ENCODE peak calls at places on chromosomes 12 and 14, in six cellular contexts. One of them, this sample, is unnamed.

GRCh38 chr12:55728185-55728931 is 451 bp downstream of the CD63 start:
- DNase-seq in ovary: peak
- DNase-seq in esophagus squamous epithelium: no peak
- DNase-seq in upper lobe of left lung: peak
- DNase-seq in NB4: peak
- DNase-seq in IMR-90: peak
- DNase-seq in this sample: peak

GRCh38 chr12:120223458-120224303 is 22.8 kb upstream of the RPLP0 start:
- DNase-seq in ovary: no peak
- DNase-seq in esophagus squamous epithelium: no peak
- DNase-seq in upper lobe of left lung: peak
- DNase-seq in NB4: no peak
- DNase-seq in IMR-90: peak
- DNase-seq in this sample: no peak

GRCh38 chr14:101365329-101366158 is 195.8 kb upstream of the DIO3 start:
- DNase-seq in ovary: peak
- DNase-seq in esophagus squamous epithelium: no peak
- DNase-seq in upper lobe of left lung: peak
- DNase-seq in NB4: no peak
- DNase-seq in IMR-90: no peak
- DNase-seq in this sample: no peak

GRCh38 chr14:57519051-57519450 is 25.4 kb upstream of the CCDC198 start:
- DNase-seq in ovary: no peak
- DNase-seq in esophagus squamous epithelium: no peak
- DNase-seq in upper lobe of left lung: no peak
- DNase-seq in NB4: no peak
- DNase-seq in IMR-90: no peak
- DNase-seq in this sample: no peak

GRCh38 chr12:42474391-42474790 is 115.2 kb downstream of the PRICKLE1 start:
- DNase-seq in ovary: no peak
- DNase-seq in esophagus squamous epithelium: no peak
- DNase-seq in upper lobe of left lung: no peak
- DNase-seq in NB4: no peak
- DNase-seq in IMR-90: peak
- DNase-seq in this sample: no peak

GRCh38 chr12:82279597-82279996 is 78.6 kb downstream of the CCDC59 start:
- DNase-seq in ovary: no peak
- DNase-seq in esophagus squamous epithelium: no peak
- DNase-seq in upper lobe of left lung: no peak
- DNase-seq in NB4: no peak
- DNase-seq in IMR-90: no peak
- DNase-seq in this sample: no peak

GRCh38 chr12:132295101-132295526 is 34.3 kb downstream of the GALNT9 start:
- DNase-seq in ovary: no peak
- DNase-seq in esophagus squamous epithelium: no peak
- DNase-seq in upper lobe of left lung: peak
- DNase-seq in NB4: no peak
- DNase-seq in IMR-90: no peak
- DNase-seq in this sample: no peak

GRCh38 chr12:57173089-57173488 is 25.7 kb upstream of the LRP1-AS start:
- DNase-seq in ovary: peak
- DNase-seq in esophagus squamous epithelium: no peak
- DNase-seq in upper lobe of left lung: no peak
- DNase-seq in NB4: peak
- DNase-seq in IMR-90: no peak
- DNase-seq in this sample: no peak

GRCh38 chr14:77856930-77857329 is 57.0 kb downstream of the ADCK1 start:
- DNase-seq in ovary: no peak
- DNase-seq in esophagus squamous epithelium: no peak
- DNase-seq in upper lobe of left lung: peak
- DNase-seq in NB4: no peak
- DNase-seq in IMR-90: no peak
- DNase-seq in this sample: no peak

GRCh38 chr12:4743046-4743445 is 22.8 kb downstream of the GALNT8 start:
- DNase-seq in ovary: no peak
- DNase-seq in esophagus squamous epithelium: no peak
- DNase-seq in upper lobe of left lung: no peak
- DNase-seq in NB4: peak
- DNase-seq in IMR-90: no peak
- DNase-seq in this sample: no peak

GRCh38 chr12:121806556-121807308 is 2.9 kb downstream of the SETD1B start:
- DNase-seq in ovary: no peak
- DNase-seq in esophagus squamous epithelium: no peak
- DNase-seq in upper lobe of left lung: no peak
- DNase-seq in NB4: no peak
- DNase-seq in IMR-90: no peak
- DNase-seq in this sample: no peak

GRCh38 chr12:52020539-52021336 is 14.0 kb downstream of the TAMALIN start:
- DNase-seq in ovary: peak
- DNase-seq in esophagus squamous epithelium: no peak
- DNase-seq in upper lobe of left lung: no peak
- DNase-seq in NB4: peak
- DNase-seq in IMR-90: peak
- DNase-seq in this sample: no peak

GRCh38 chr12:56635539-56636117 is 5.5 kb upstream of the BAZ2A start:
- DNase-seq in ovary: no peak
- DNase-seq in esophagus squamous epithelium: no peak
- DNase-seq in upper lobe of left lung: peak
- DNase-seq in NB4: peak
- DNase-seq in IMR-90: no peak
- DNase-seq in this sample: no peak

GRCh38 chr12:604956-605355 is 58.3 kb downstream of the NINJ2 start:
- DNase-seq in ovary: no peak
- DNase-seq in esophagus squamous epithelium: no peak
- DNase-seq in upper lobe of left lung: no peak
- DNase-seq in NB4: no peak
- DNase-seq in IMR-90: no peak
- DNase-seq in this sample: no peak

GRCh38 chr14:91317381-91318313 is 73.1 kb upstream of the GPR68 start:
- DNase-seq in ovary: peak
- DNase-seq in esophagus squamous epithelium: peak
- DNase-seq in upper lobe of left lung: peak
- DNase-seq in NB4: peak
- DNase-seq in IMR-90: no peak
- DNase-seq in this sample: peak

GRCh38 chr12:112393328-112393727 is 11.1 kb upstream of the HECTD4 start:
- DNase-seq in ovary: no peak
- DNase-seq in esophagus squamous epithelium: no peak
- DNase-seq in upper lobe of left lung: no peak
- DNase-seq in NB4: no peak
- DNase-seq in IMR-90: no peak
- DNase-seq in this sample: no peak

GRCh38 chr14:93184391-93185332 is at the start of the genes LYSET and MOAP1:
- DNase-seq in ovary: peak
- DNase-seq in esophagus squamous epithelium: peak
- DNase-seq in upper lobe of left lung: peak
- DNase-seq in NB4: peak
- DNase-seq in IMR-90: peak
- DNase-seq in this sample: peak

GRCh38 chr12:28033538-28033915 is 61.0 kb upstream of the PTHLH start:
- DNase-seq in ovary: no peak
- DNase-seq in esophagus squamous epithelium: no peak
- DNase-seq in upper lobe of left lung: no peak
- DNase-seq in NB4: no peak
- DNase-seq in IMR-90: peak
- DNase-seq in this sample: no peak

GRCh38 chr12:82413994-82414393 is 55.7 kb downstream of the METTL25 start:
- DNase-seq in ovary: no peak
- DNase-seq in esophagus squamous epithelium: no peak
- DNase-seq in upper lobe of left lung: no peak
- DNase-seq in NB4: no peak
- DNase-seq in IMR-90: peak
- DNase-seq in this sample: no peak

GRCh38 chr12:94813314-94813713 is 163.0 kb upstream of the TMCC3 start:
- DNase-seq in ovary: no peak
- DNase-seq in esophagus squamous epithelium: no peak
- DNase-seq in upper lobe of left lung: no peak
- DNase-seq in NB4: no peak
- DNase-seq in IMR-90: no peak
- DNase-seq in this sample: no peak

GRCh38 chr14:26125039-26125438 is 472.8 kb downstream of the NOVA1 start:
- DNase-seq in ovary: no peak
- DNase-seq in esophagus squamous epithelium: no peak
- DNase-seq in upper lobe of left lung: no peak
- DNase-seq in NB4: no peak
- DNase-seq in IMR-90: no peak
- DNase-seq in this sample: no peak

GRCh38 chr12:110253176-110253575 is 27.9 kb upstream of the ATP2A2 start:
- DNase-seq in ovary: peak
- DNase-seq in esophagus squamous epithelium: no peak
- DNase-seq in upper lobe of left lung: no peak
- DNase-seq in NB4: peak
- DNase-seq in IMR-90: peak
- DNase-seq in this sample: no peak

GRCh38 chr12:53972152-53972702 is 699 bp upstream of the HOXC11 start:
- DNase-seq in ovary: no peak
- DNase-seq in esophagus squamous epithelium: no peak
- DNase-seq in upper lobe of left lung: no peak
- DNase-seq in NB4: no peak
- DNase-seq in IMR-90: no peak
- DNase-seq in this sample: peak

GRCh38 chr14:88824314-88825077 is at the start of gene TTC8:
- DNase-seq in ovary: peak
- DNase-seq in esophagus squamous epithelium: peak
- DNase-seq in upper lobe of left lung: peak
- DNase-seq in NB4: peak
- DNase-seq in IMR-90: peak
- DNase-seq in this sample: peak

GRCh38 chr12:11651377-11651776 is 1.9 kb downstream of the ETV6 start:
- DNase-seq in ovary: no peak
- DNase-seq in esophagus squamous epithelium: no peak
- DNase-seq in upper lobe of left lung: no peak
- DNase-seq in NB4: peak
- DNase-seq in IMR-90: no peak
- DNase-seq in this sample: no peak

GRCh38 chr14:58788655-58789054 is 150.9 kb downstream of the DACT1 start:
- DNase-seq in ovary: no peak
- DNase-seq in esophagus squamous epithelium: no peak
- DNase-seq in upper lobe of left lung: no peak
- DNase-seq in NB4: no peak
- DNase-seq in IMR-90: no peak
- DNase-seq in this sample: no peak

GRCh38 chr14:21933681-21934080 is 260.1 kb upstream of the OR4E1 start:
- DNase-seq in ovary: no peak
- DNase-seq in esophagus squamous epithelium: no peak
- DNase-seq in upper lobe of left lung: no peak
- DNase-seq in NB4: no peak
- DNase-seq in IMR-90: no peak
- DNase-seq in this sample: no peak
- TF ChIP-seq CTCF in ovary: no peak
- TF ChIP-seq CTCF in esophagus squamous epithelium: peak
- TF ChIP-seq CTCF in upper lobe of left lung: peak
- TF ChIP-seq CTCF in NB4: no peak
- TF ChIP-seq CTCF in IMR-90: no peak
- TF ChIP-seq CTCF in this sample: no peak

DNA sequence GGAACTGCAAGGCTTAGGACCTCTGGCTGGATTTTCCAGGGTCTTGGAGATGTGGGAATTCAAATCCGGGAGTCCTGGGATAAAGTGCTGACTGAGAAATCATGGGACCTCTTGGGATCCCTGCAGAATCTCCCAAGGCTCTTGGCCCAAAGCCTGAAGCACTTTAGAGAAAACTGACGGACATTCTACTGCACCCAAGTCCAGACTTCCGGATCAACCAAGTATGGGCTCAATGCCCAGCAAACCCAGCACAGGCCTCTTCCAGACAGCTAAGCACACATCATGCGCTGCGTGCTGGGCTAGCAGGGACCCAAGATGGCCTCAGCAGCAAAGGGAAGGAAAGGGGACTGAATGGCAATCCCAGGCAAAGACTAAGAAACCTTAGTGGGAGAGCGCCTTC is 85.0 kb downstream of the ACTN1 start:
- DNase-seq in ovary: no peak
- DNase-seq in esophagus squamous epithelium: no peak
- DNase-seq in upper lobe of left lung: no peak
- DNase-seq in NB4: no peak
- DNase-seq in IMR-90: peak
- DNase-seq in this sample: no peak
- TF ChIP-seq POLR2A in ovary: no peak
- TF ChIP-seq POLR2A in esophagus squamous epithelium: no peak
- TF ChIP-seq POLR2A in upper lobe of left lung: no peak
- TF ChIP-seq POLR2A in NB4: no peak
- TF ChIP-seq POLR2A in IMR-90: no peak
- TF ChIP-seq POLR2A in this sample: no peak

DNA sequence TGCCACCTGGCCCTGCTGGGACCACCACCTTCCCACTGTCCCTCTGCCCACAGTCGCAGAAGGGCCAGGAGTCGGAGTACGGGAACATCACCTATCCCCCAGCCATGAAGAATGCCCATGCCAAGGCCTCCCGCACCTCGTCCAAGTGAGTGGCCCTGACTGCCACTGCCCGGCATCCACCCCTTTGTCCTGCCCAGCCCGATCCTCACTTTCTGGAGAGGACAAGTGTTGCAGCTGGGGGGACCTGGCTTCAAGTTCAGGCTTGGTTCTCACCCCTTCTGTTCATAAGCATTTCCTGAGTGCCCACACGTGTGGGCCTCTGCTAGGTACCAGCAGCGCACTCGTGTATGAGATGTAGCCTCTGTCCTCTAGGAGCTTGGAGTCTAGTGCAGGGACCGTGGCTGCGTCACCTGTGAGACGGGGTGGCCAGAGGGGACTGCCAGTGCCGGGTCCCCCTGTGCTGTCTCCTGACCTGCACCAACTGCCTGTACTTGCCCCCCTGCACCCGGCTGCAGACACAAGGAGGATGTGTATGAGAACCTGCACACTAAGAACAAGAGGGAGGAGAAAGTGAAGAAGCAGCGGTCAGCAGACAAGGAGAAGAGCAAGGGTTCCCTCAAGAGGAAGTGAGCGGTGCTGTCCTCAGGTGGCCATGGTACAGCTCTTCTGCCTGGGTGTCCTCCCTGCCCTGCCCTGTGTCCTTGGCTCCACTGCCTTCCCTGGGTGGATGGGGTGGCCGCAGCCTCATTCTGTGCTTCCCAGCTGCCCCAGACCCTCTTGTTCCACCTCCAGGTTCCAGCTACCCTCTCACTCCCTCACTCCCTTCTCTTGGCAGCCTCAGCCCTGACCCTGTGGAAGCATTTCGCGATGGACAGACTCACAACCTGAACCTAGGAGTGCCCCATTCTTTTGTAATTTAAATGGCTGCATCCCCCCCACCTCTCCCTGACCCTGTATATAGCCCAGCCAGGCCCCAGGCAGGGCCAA is 9.4 kb downstream of the PTPN6 start:
- DNase-seq in ovary: peak
- DNase-seq in esophagus squamous epithelium: no peak
- DNase-seq in upper lobe of left lung: no peak
- DNase-seq in NB4: peak
- DNase-seq in IMR-90: peak
- DNase-seq in this sample: no peak
- TF ChIP-seq CTCF in ovary: no peak
- TF ChIP-seq CTCF in esophagus squamous epithelium: no peak
- TF ChIP-seq CTCF in upper lobe of left lung: peak
- TF ChIP-seq CTCF in NB4: peak
- TF ChIP-seq CTCF in IMR-90: peak
- TF ChIP-seq CTCF in this sample: no peak

GRCh38 chr12:18975933-18976332 is 153.6 kb upstream of the PLEKHA5 start:
- DNase-seq in ovary: no peak
- DNase-seq in esophagus squamous epithelium: no peak
- DNase-seq in upper lobe of left lung: no peak
- DNase-seq in NB4: no peak
- DNase-seq in IMR-90: no peak
- DNase-seq in this sample: no peak
- TF ChIP-seq POLR2A in ovary: no peak
- TF ChIP-seq POLR2A in esophagus squamous epithelium: no peak
- TF ChIP-seq POLR2A in upper lobe of left lung: no peak
- TF ChIP-seq POLR2A in NB4: no peak
- TF ChIP-seq POLR2A in IMR-90: no peak
- TF ChIP-seq POLR2A in this sample: no peak

GRCh38 chr12:117331691-117332090 is 29.7 kb downstream of the NOS1 start:
- DNase-seq in ovary: no peak
- DNase-seq in esophagus squamous epithelium: no peak
- DNase-seq in upper lobe of left lung: no peak
- DNase-seq in NB4: peak
- DNase-seq in IMR-90: no peak
- DNase-seq in this sample: no peak
- TF ChIP-seq CTCF in ovary: no peak
- TF ChIP-seq CTCF in esophagus squamous epithelium: no peak
- TF ChIP-seq CTCF in upper lobe of left lung: no peak
- TF ChIP-seq CTCF in NB4: peak
- TF ChIP-seq CTCF in IMR-90: no peak
- TF ChIP-seq CTCF in this sample: no peak